ENCODE peak calls at places on chromosome 12, in four cellular contexts. One of them, this sample, is unnamed.

GRCh38 chr12:14893471-14894250 is 8.0 kb upstream of the MGP start:
- DNase-seq in K562: no peak
- DNase-seq in neural progenitor cell: no peak
- DNase-seq in GM23338: no peak
- DNase-seq in this sample: peak

GRCh38 chr12:132185698-132186097 is 41.4 kb downstream of the NOC4L start:
- DNase-seq in GM23338: no peak
- DNase-seq in neural progenitor cell: no peak
- DNase-seq in K562: no peak
- DNase-seq in this sample: no peak

GRCh38 chr12:105289114-105289904 is 41.2 kb upstream of the C12orf75 start:
- DNase-seq in neural progenitor cell: no peak
- DNase-seq in GM23338: no peak
- DNase-seq in K562: no peak
- DNase-seq in this sample: peak

GRCh38 chr12:49974231-49974675 is 1.5 kb downstream of the AQP6 start:
- DNase-seq in neural progenitor cell: peak
- DNase-seq in K562: peak
- DNase-seq in GM23338: peak
- DNase-seq in this sample: peak

GRCh38 chr12:45726594-45727300 is 2.8 kb upstream of the ARID2 start:
- DNase-seq in K562: peak
- DNase-seq in neural progenitor cell: peak
- DNase-seq in GM23338: peak
- DNase-seq in this sample: peak

GRCh38 chr12:81492131-81492720 is 266.9 kb downstream of the PPFIA2 start:
- DNase-seq in neural progenitor cell: no peak
- DNase-seq in K562: no peak
- DNase-seq in GM23338: no peak
- DNase-seq in this sample: peak

GRCh38 chr12:13564266-13564810 is 367.8 kb downstream of the EMP1 start:
- DNase-seq in K562: peak
- DNase-seq in neural progenitor cell: no peak
- DNase-seq in GM23338: no peak
- DNase-seq in this sample: no peak

GRCh38 chr12:96862326-96862725 is 44.7 kb upstream of the NEDD1 start:
- DNase-seq in neural progenitor cell: no peak
- DNase-seq in GM23338: peak
- DNase-seq in K562: no peak
- DNase-seq in this sample: no peak

GRCh38 chr12:66055837-66056319 is 74.7 kb downstream of the LLPH start:
- DNase-seq in neural progenitor cell: no peak
- DNase-seq in GM23338: no peak
- DNase-seq in K562: no peak
- DNase-seq in this sample: no peak

DNA sequence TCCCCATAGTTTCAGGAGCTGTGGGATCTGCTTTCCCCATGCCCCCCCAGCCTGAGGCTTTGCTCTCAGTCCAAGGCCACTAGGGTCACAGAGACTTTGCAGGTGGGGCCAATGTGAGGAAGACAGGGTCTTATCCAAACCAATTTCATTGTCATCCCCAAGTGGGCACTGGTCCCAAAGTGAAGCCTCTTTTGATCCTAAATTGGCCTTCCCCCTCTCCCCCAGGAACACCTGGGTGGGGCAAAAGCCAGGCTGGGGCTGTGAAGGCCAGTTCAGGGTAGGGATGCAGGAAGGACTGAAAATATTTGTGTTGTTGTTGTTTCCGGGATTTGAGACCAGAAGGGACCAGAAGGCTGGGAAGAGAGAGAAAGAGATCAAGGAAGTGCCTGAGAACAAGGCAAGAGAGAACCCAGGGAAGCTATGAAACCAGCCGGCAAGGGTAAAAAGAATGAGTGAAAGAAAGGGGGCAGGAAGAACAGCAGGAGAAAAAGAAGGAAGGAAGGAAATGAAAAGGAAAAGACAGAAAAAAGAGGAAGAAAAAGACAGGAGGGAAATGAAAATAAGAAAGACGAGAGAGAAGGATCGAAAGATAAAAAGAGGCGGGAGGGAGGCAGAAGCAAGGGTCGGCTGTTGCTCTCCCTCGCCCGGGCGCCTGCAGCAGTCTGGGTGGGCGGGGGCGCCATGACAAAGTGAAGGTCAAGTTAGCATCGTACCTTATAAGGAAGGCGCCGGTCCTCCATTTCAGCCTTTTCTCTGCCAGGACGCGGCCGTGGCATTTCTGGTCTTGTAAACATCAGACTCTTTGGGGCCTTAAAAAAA is 7.5 kb upstream of the HOXC11 start:
- DNase-seq in neural progenitor cell: no peak
- DNase-seq in GM23338: peak
- DNase-seq in K562: no peak
- DNase-seq in this sample: no peak
- TF ChIP-seq EZH2 in neural progenitor cell: no peak
- TF ChIP-seq EZH2 in GM23338: peak
- TF ChIP-seq EZH2 in K562: no peak
- TF ChIP-seq EZH2 in this sample: no peak

DNA sequence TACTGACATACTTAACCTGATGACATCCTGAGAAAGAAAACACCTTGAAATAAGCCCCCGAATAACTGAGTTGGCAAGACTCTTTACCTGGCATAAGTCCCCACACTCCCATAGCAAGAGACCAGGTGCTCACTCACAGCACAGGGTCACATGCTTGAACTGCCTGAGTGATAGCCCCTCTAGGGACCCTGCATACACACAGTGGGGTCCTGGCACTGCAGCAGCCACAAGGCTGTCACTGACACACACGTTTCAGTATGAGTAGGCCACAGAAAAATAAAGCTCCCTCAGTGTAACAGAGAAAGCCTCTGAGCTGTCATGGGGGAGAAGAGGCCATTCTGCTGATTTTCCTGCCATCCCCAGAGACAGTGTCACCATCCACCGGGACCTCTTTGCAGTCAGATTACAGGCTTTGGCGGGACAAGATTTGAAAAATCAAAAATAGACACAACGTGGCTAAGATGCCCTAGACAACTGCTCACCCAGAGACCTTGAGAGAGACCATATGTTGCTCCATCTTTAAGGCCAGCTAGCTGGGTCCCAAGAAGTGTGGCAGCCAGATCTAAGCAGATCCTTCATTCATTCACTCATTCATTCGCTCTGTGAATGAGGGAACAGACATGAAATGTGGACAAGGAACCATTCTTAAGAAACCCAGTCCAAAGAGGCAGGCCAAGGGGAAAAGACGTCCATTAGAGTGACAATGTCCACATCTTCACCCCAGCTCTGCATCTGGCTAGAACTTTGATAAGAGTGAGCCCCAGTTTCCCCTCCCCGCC is 1.6 kb downstream of the SCARB1 start:
- DNase-seq in GM23338: no peak
- DNase-seq in K562: no peak
- DNase-seq in neural progenitor cell: no peak
- DNase-seq in this sample: no peak
- H3K27ac ChIP-seq in GM23338: no peak
- H3K27ac ChIP-seq in K562: peak
- H3K27ac ChIP-seq in neural progenitor cell: no peak
- H3K27ac ChIP-seq in this sample: no peak

GRCh38 chr12:126704609-126705008 is 1562.4 kb upstream of the TMEM132C start:
- DNase-seq in GM23338: peak
- DNase-seq in K562: no peak
- DNase-seq in neural progenitor cell: no peak
- DNase-seq in this sample: no peak

GRCh38 chr12:126708492-126708896 is 1558.5 kb upstream of the TMEM132C start:
- DNase-seq in neural progenitor cell: no peak
- DNase-seq in GM23338: no peak
- DNase-seq in K562: no peak
- DNase-seq in this sample: peak

GRCh38 chr12:126706300-126706699 is 1560.7 kb upstream of the TMEM132C start:
- DNase-seq in K562: no peak
- DNase-seq in GM23338: peak
- DNase-seq in neural progenitor cell: peak
- DNase-seq in this sample: no peak
- TF ChIP-seq CTCF in K562: no peak
- TF ChIP-seq CTCF in GM23338: no peak
- TF ChIP-seq CTCF in neural progenitor cell: peak
- TF ChIP-seq CTCF in this sample: no peak

GRCh38 chr12:93982847-93983315 is 165.5 kb upstream of the PLXNC1 start:
- DNase-seq in neural progenitor cell: no peak
- DNase-seq in K562: no peak
- DNase-seq in GM23338: no peak
- DNase-seq in this sample: peak
- TF ChIP-seq EZH2 in neural progenitor cell: no peak
- TF ChIP-seq EZH2 in K562: no peak
- TF ChIP-seq EZH2 in GM23338: no peak
- TF ChIP-seq EZH2 in this sample: no peak

DNA sequence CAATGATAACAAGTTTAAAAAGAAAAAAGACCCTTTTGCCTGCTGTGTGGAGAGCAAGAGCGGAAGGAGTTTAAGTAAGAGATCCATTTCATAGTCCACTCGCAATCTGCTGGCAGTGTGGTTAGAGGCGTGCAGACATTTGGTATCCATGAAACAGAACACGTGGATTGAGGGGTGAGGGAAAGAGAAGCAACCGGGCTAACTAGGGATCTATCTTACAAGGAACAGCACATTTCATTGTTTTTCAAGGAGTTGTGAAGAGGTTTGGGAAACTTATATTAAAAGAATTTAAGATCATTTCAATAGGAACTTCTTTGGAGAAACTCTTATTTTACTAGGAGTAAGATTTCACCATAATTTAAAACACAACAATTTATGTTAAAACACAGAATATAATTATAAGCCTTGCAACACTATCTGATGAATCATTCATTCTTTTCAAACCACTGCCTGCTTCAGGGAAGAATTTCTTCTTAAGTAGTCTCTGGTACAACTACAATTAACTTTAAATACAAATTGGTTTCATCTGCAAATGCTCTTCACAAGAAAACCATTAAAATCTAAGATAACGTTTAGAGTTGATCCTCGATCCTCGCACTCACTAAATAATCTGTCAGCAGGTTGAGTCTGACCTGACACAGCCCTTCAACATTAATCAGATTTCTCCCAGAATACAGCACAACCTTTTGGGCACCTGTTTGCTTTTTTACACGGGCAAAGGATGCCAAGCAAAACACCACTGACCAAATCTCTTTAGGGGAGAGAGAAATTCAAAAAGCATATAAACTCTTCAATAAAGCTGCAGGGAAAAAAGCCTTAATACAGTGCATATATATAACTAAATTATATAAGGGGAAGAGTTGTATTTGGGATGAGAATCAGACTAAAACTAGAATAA is 27.4 kb downstream of the PPTC7 start:
- DNase-seq in GM23338: no peak
- DNase-seq in K562: no peak
- DNase-seq in neural progenitor cell: no peak
- DNase-seq in this sample: peak
- H3K27ac ChIP-seq in GM23338: no peak
- H3K27ac ChIP-seq in K562: no peak
- H3K27ac ChIP-seq in neural progenitor cell: no peak
- H3K27ac ChIP-seq in this sample: peak

GRCh38 chr12:10673660-10674384 is at the start of gene STYK1:
- DNase-seq in GM23338: peak
- DNase-seq in neural progenitor cell: peak
- DNase-seq in K562: peak
- DNase-seq in this sample: peak
- TF ChIP-seq CTCF in GM23338: peak
- TF ChIP-seq CTCF in neural progenitor cell: peak
- TF ChIP-seq CTCF in K562: peak
- TF ChIP-seq CTCF in this sample: peak